ENCODE peak calls at places on chromosomes 2 and 18, in ten cellular contexts. One of them, this sample, is unnamed.

GRCh38 chr2:240622631-240623235 is 2.5 kb upstream of the GPR35 start:
- DNase-seq in stimulated activated CD8-positive, alpha-beta memory T cell treated with anti-CD3 and anti-CD28 coated beads, Interleukin-7, amount 100 ng/mL, for 1 hour: peak; percentile 19
- DNase-seq in NCI-H1092 treated with DMSO at 0.1 percent for 48 hours: no peak
- DNase-seq in activated gamma-delta T cell treated with anti-CD3 and anti-CD28 coated beads, Interleukin-2, amount 50 U/mL, for 16 hours: peak; percentile 46
- DNase-seq in iPS DF 6.9: no peak
- DNase-seq in psoas muscle: peak; percentile 14
- DNase-seq in A172: no peak
- DNase-seq in NCI-H2029: no peak
- DNase-seq in activated CD8-positive, alpha-beta memory T cell treated with anti-CD3 and anti-CD28 coated beads for 48 hours: no peak
- DNase-seq in Peyer's patch: peak; percentile 56
- DNase-seq in this sample: no peak

GRCh38 chr2:238475034-238475433 is 48.3 kb downstream of the ASB1 start:
- DNase-seq in activated CD8-positive, alpha-beta memory T cell treated with anti-CD3 and anti-CD28 coated beads for 48 hours: no peak
- DNase-seq in NCI-H2029: no peak
- DNase-seq in activated gamma-delta T cell treated with anti-CD3 and anti-CD28 coated beads, Interleukin-2, amount 50 U/mL, for 16 hours: no peak
- DNase-seq in NCI-H1092 treated with DMSO at 0.1 percent for 48 hours: no peak
- DNase-seq in psoas muscle: no peak
- DNase-seq in iPS DF 6.9: no peak
- DNase-seq in A172: no peak
- DNase-seq in stimulated activated CD8-positive, alpha-beta memory T cell treated with anti-CD3 and anti-CD28 coated beads, Interleukin-7, amount 100 ng/mL, for 1 hour: no peak
- DNase-seq in Peyer's patch: no peak
- DNase-seq in this sample: no peak

GRCh38 chr2:54545700-54546450 is 89.7 kb downstream of the SPTBN1 start:
- DNase-seq in iPS DF 6.9: no peak
- DNase-seq in NCI-H1092 treated with DMSO at 0.1 percent for 48 hours: no peak
- DNase-seq in stimulated activated CD8-positive, alpha-beta memory T cell treated with anti-CD3 and anti-CD28 coated beads, Interleukin-7, amount 100 ng/mL, for 1 hour: no peak
- DNase-seq in Peyer's patch: no peak
- DNase-seq in A172: peak; percentile 78
- DNase-seq in NCI-H2029: no peak
- DNase-seq in activated CD8-positive, alpha-beta memory T cell treated with anti-CD3 and anti-CD28 coated beads for 48 hours: no peak
- DNase-seq in activated gamma-delta T cell treated with anti-CD3 and anti-CD28 coated beads, Interleukin-2, amount 50 U/mL, for 16 hours: no peak
- DNase-seq in psoas muscle: no peak
- DNase-seq in this sample: no peak

GRCh38 chr2:128684523-128684922 is 365.9 kb upstream of the HS6ST1 start:
- DNase-seq in iPS DF 6.9: no peak
- DNase-seq in stimulated activated CD8-positive, alpha-beta memory T cell treated with anti-CD3 and anti-CD28 coated beads, Interleukin-7, amount 100 ng/mL, for 1 hour: no peak
- DNase-seq in psoas muscle: no peak
- DNase-seq in A172: no peak
- DNase-seq in Peyer's patch: no peak
- DNase-seq in activated CD8-positive, alpha-beta memory T cell treated with anti-CD3 and anti-CD28 coated beads for 48 hours: no peak
- DNase-seq in activated gamma-delta T cell treated with anti-CD3 and anti-CD28 coated beads, Interleukin-2, amount 50 U/mL, for 16 hours: no peak
- DNase-seq in NCI-H1092 treated with DMSO at 0.1 percent for 48 hours: no peak
- DNase-seq in NCI-H2029: no peak
- DNase-seq in this sample: peak; percentile 7

GRCh38 chr2:165293439-165294420 is 54.5 kb downstream of the SCN2A start:
- DNase-seq in Peyer's patch: no peak
- DNase-seq in NCI-H1092 treated with DMSO at 0.1 percent for 48 hours: peak; percentile 88
- DNase-seq in stimulated activated CD8-positive, alpha-beta memory T cell treated with anti-CD3 and anti-CD28 coated beads, Interleukin-7, amount 100 ng/mL, for 1 hour: peak; percentile 2
- DNase-seq in activated CD8-positive, alpha-beta memory T cell treated with anti-CD3 and anti-CD28 coated beads for 48 hours: no peak
- DNase-seq in iPS DF 6.9: peak; percentile 82
- DNase-seq in activated gamma-delta T cell treated with anti-CD3 and anti-CD28 coated beads, Interleukin-2, amount 50 U/mL, for 16 hours: peak; percentile 19
- DNase-seq in NCI-H2029: peak; percentile 94
- DNase-seq in psoas muscle: no peak
- DNase-seq in A172: peak; percentile 88
- DNase-seq in this sample: no peak

GRCh38 chr2:62972601-62973000 is 78.0 kb upstream of the OTX1 start:
- DNase-seq in NCI-H2029: no peak
- DNase-seq in NCI-H1092 treated with DMSO at 0.1 percent for 48 hours: no peak
- DNase-seq in activated gamma-delta T cell treated with anti-CD3 and anti-CD28 coated beads, Interleukin-2, amount 50 U/mL, for 16 hours: no peak
- DNase-seq in stimulated activated CD8-positive, alpha-beta memory T cell treated with anti-CD3 and anti-CD28 coated beads, Interleukin-7, amount 100 ng/mL, for 1 hour: no peak
- DNase-seq in A172: no peak
- DNase-seq in Peyer's patch: no peak
- DNase-seq in activated CD8-positive, alpha-beta memory T cell treated with anti-CD3 and anti-CD28 coated beads for 48 hours: no peak
- DNase-seq in iPS DF 6.9: no peak
- DNase-seq in psoas muscle: no peak
- DNase-seq in this sample: no peak

GRCh38 chr2:180122874-180123273 is 115.8 kb upstream of the CWC22 start:
- DNase-seq in NCI-H2029: no peak
- DNase-seq in activated gamma-delta T cell treated with anti-CD3 and anti-CD28 coated beads, Interleukin-2, amount 50 U/mL, for 16 hours: no peak
- DNase-seq in A172: no peak
- DNase-seq in Peyer's patch: no peak
- DNase-seq in iPS DF 6.9: no peak
- DNase-seq in activated CD8-positive, alpha-beta memory T cell treated with anti-CD3 and anti-CD28 coated beads for 48 hours: no peak
- DNase-seq in psoas muscle: no peak
- DNase-seq in NCI-H1092 treated with DMSO at 0.1 percent for 48 hours: no peak
- DNase-seq in stimulated activated CD8-positive, alpha-beta memory T cell treated with anti-CD3 and anti-CD28 coated beads, Interleukin-7, amount 100 ng/mL, for 1 hour: no peak
- DNase-seq in this sample: no peak

GRCh38 chr2:111676423-111676822 is 207.6 kb downstream of the ANAPC1 start:
- DNase-seq in activated gamma-delta T cell treated with anti-CD3 and anti-CD28 coated beads, Interleukin-2, amount 50 U/mL, for 16 hours: no peak
- DNase-seq in Peyer's patch: no peak
- DNase-seq in NCI-H2029: no peak
- DNase-seq in psoas muscle: no peak
- DNase-seq in NCI-H1092 treated with DMSO at 0.1 percent for 48 hours: no peak
- DNase-seq in iPS DF 6.9: no peak
- DNase-seq in activated CD8-positive, alpha-beta memory T cell treated with anti-CD3 and anti-CD28 coated beads for 48 hours: no peak
- DNase-seq in stimulated activated CD8-positive, alpha-beta memory T cell treated with anti-CD3 and anti-CD28 coated beads, Interleukin-7, amount 100 ng/mL, for 1 hour: no peak
- DNase-seq in A172: no peak
- DNase-seq in this sample: no peak

GRCh38 chr2:54077088-54077900 is 38.1 kb upstream of the ACYP2 start:
- DNase-seq in psoas muscle: no peak
- DNase-seq in NCI-H2029: no peak
- DNase-seq in Peyer's patch: no peak
- DNase-seq in activated gamma-delta T cell treated with anti-CD3 and anti-CD28 coated beads, Interleukin-2, amount 50 U/mL, for 16 hours: no peak
- DNase-seq in activated CD8-positive, alpha-beta memory T cell treated with anti-CD3 and anti-CD28 coated beads for 48 hours: no peak
- DNase-seq in NCI-H1092 treated with DMSO at 0.1 percent for 48 hours: no peak
- DNase-seq in iPS DF 6.9: no peak
- DNase-seq in A172: no peak
- DNase-seq in stimulated activated CD8-positive, alpha-beta memory T cell treated with anti-CD3 and anti-CD28 coated beads, Interleukin-7, amount 100 ng/mL, for 1 hour: no peak
- DNase-seq in this sample: no peak

GRCh38 chr2:234242446-234242810 is 191.9 kb downstream of the SPP2 start:
- DNase-seq in NCI-H1092 treated with DMSO at 0.1 percent for 48 hours: no peak
- DNase-seq in stimulated activated CD8-positive, alpha-beta memory T cell treated with anti-CD3 and anti-CD28 coated beads, Interleukin-7, amount 100 ng/mL, for 1 hour: no peak
- DNase-seq in Peyer's patch: no peak
- DNase-seq in activated CD8-positive, alpha-beta memory T cell treated with anti-CD3 and anti-CD28 coated beads for 48 hours: no peak
- DNase-seq in activated gamma-delta T cell treated with anti-CD3 and anti-CD28 coated beads, Interleukin-2, amount 50 U/mL, for 16 hours: no peak
- DNase-seq in psoas muscle: no peak
- DNase-seq in iPS DF 6.9: no peak
- DNase-seq in NCI-H2029: no peak
- DNase-seq in A172: no peak
- DNase-seq in this sample: no peak

GRCh38 chr2:218979846-218980738 is 4.9 kb downstream of the FEV start:
- DNase-seq in A172: peak; percentile 64
- DNase-seq in stimulated activated CD8-positive, alpha-beta memory T cell treated with anti-CD3 and anti-CD28 coated beads, Interleukin-7, amount 100 ng/mL, for 1 hour: peak; percentile 63
- DNase-seq in activated gamma-delta T cell treated with anti-CD3 and anti-CD28 coated beads, Interleukin-2, amount 50 U/mL, for 16 hours: peak; percentile 76
- DNase-seq in NCI-H1092 treated with DMSO at 0.1 percent for 48 hours: peak; percentile 74
- DNase-seq in iPS DF 6.9: no peak
- DNase-seq in NCI-H2029: peak; percentile 65
- DNase-seq in activated CD8-positive, alpha-beta memory T cell treated with anti-CD3 and anti-CD28 coated beads for 48 hours: peak; percentile 71
- DNase-seq in psoas muscle: peak; percentile 85
- DNase-seq in Peyer's patch: peak; percentile 92
- DNase-seq in this sample: peak; percentile 80

GRCh38 chr2:241953324-241953851 is 83.9 kb downstream of the RTP5 start:
- DNase-seq in iPS DF 6.9: no peak
- DNase-seq in NCI-H1092 treated with DMSO at 0.1 percent for 48 hours: no peak
- DNase-seq in NCI-H2029: no peak
- DNase-seq in activated CD8-positive, alpha-beta memory T cell treated with anti-CD3 and anti-CD28 coated beads for 48 hours: no peak
- DNase-seq in Peyer's patch: peak; percentile 30
- DNase-seq in psoas muscle: no peak
- DNase-seq in stimulated activated CD8-positive, alpha-beta memory T cell treated with anti-CD3 and anti-CD28 coated beads, Interleukin-7, amount 100 ng/mL, for 1 hour: no peak
- DNase-seq in A172: no peak
- DNase-seq in activated gamma-delta T cell treated with anti-CD3 and anti-CD28 coated beads, Interleukin-2, amount 50 U/mL, for 16 hours: no peak
- DNase-seq in this sample: no peak

GRCh38 chr2:152544626-152545025 is 172.6 kb downstream of the PRPF40A start:
- DNase-seq in NCI-H2029: no peak
- DNase-seq in iPS DF 6.9: no peak
- DNase-seq in Peyer's patch: no peak
- DNase-seq in activated gamma-delta T cell treated with anti-CD3 and anti-CD28 coated beads, Interleukin-2, amount 50 U/mL, for 16 hours: no peak
- DNase-seq in A172: no peak
- DNase-seq in activated CD8-positive, alpha-beta memory T cell treated with anti-CD3 and anti-CD28 coated beads for 48 hours: no peak
- DNase-seq in stimulated activated CD8-positive, alpha-beta memory T cell treated with anti-CD3 and anti-CD28 coated beads, Interleukin-7, amount 100 ng/mL, for 1 hour: no peak
- DNase-seq in NCI-H1092 treated with DMSO at 0.1 percent for 48 hours: no peak
- DNase-seq in psoas muscle: no peak
- DNase-seq in this sample: no peak

GRCh38 chr2:112721819-112722522 is 1.2 kb downstream of the NT5DC4 start:
- DNase-seq in NCI-H2029: no peak
- DNase-seq in activated gamma-delta T cell treated with anti-CD3 and anti-CD28 coated beads, Interleukin-2, amount 50 U/mL, for 16 hours: no peak
- DNase-seq in stimulated activated CD8-positive, alpha-beta memory T cell treated with anti-CD3 and anti-CD28 coated beads, Interleukin-7, amount 100 ng/mL, for 1 hour: no peak
- DNase-seq in A172: no peak
- DNase-seq in Peyer's patch: no peak
- DNase-seq in iPS DF 6.9: no peak
- DNase-seq in psoas muscle: no peak
- DNase-seq in NCI-H1092 treated with DMSO at 0.1 percent for 48 hours: no peak
- DNase-seq in activated CD8-positive, alpha-beta memory T cell treated with anti-CD3 and anti-CD28 coated beads for 48 hours: no peak
- DNase-seq in this sample: no peak

GRCh38 chr2:112121682-112122254 is 16.4 kb upstream of the FBLN7 start:
- DNase-seq in NCI-H1092 treated with DMSO at 0.1 percent for 48 hours: peak; percentile 7
- DNase-seq in Peyer's patch: no peak
- DNase-seq in activated gamma-delta T cell treated with anti-CD3 and anti-CD28 coated beads, Interleukin-2, amount 50 U/mL, for 16 hours: peak; percentile 18
- DNase-seq in activated CD8-positive, alpha-beta memory T cell treated with anti-CD3 and anti-CD28 coated beads for 48 hours: no peak
- DNase-seq in A172: peak; percentile 53
- DNase-seq in iPS DF 6.9: no peak
- DNase-seq in NCI-H2029: peak; percentile 17
- DNase-seq in stimulated activated CD8-positive, alpha-beta memory T cell treated with anti-CD3 and anti-CD28 coated beads, Interleukin-7, amount 100 ng/mL, for 1 hour: no peak
- DNase-seq in psoas muscle: no peak
- DNase-seq in this sample: no peak

GRCh38 chr2:218383892-218384519 is 1.9 kb downstream of the SLC11A1 start:
- DNase-seq in stimulated activated CD8-positive, alpha-beta memory T cell treated with anti-CD3 and anti-CD28 coated beads, Interleukin-7, amount 100 ng/mL, for 1 hour: no peak
- DNase-seq in iPS DF 6.9: no peak
- DNase-seq in Peyer's patch: no peak
- DNase-seq in NCI-H1092 treated with DMSO at 0.1 percent for 48 hours: no peak
- DNase-seq in activated CD8-positive, alpha-beta memory T cell treated with anti-CD3 and anti-CD28 coated beads for 48 hours: no peak
- DNase-seq in activated gamma-delta T cell treated with anti-CD3 and anti-CD28 coated beads, Interleukin-2, amount 50 U/mL, for 16 hours: no peak
- DNase-seq in A172: peak; percentile 66
- DNase-seq in NCI-H2029: no peak
- DNase-seq in psoas muscle: no peak
- DNase-seq in this sample: no peak

GRCh38 chr2:47012189-47012588 is 96.6 kb upstream of the MCFD2 start:
- DNase-seq in iPS DF 6.9: no peak
- DNase-seq in psoas muscle: no peak
- DNase-seq in activated gamma-delta T cell treated with anti-CD3 and anti-CD28 coated beads, Interleukin-2, amount 50 U/mL, for 16 hours: no peak
- DNase-seq in A172: no peak
- DNase-seq in stimulated activated CD8-positive, alpha-beta memory T cell treated with anti-CD3 and anti-CD28 coated beads, Interleukin-7, amount 100 ng/mL, for 1 hour: no peak
- DNase-seq in activated CD8-positive, alpha-beta memory T cell treated with anti-CD3 and anti-CD28 coated beads for 48 hours: no peak
- DNase-seq in NCI-H1092 treated with DMSO at 0.1 percent for 48 hours: no peak
- DNase-seq in NCI-H2029: no peak
- DNase-seq in Peyer's patch: no peak
- DNase-seq in this sample: no peak

GRCh38 chr2:32591669-32592463 is 36.0 kb upstream of the TTC27 start:
- DNase-seq in NCI-H2029: no peak
- DNase-seq in NCI-H1092 treated with DMSO at 0.1 percent for 48 hours: no peak
- DNase-seq in Peyer's patch: no peak
- DNase-seq in activated CD8-positive, alpha-beta memory T cell treated with anti-CD3 and anti-CD28 coated beads for 48 hours: no peak
- DNase-seq in A172: peak; percentile 6
- DNase-seq in activated gamma-delta T cell treated with anti-CD3 and anti-CD28 coated beads, Interleukin-2, amount 50 U/mL, for 16 hours: no peak
- DNase-seq in psoas muscle: no peak
- DNase-seq in iPS DF 6.9: no peak
- DNase-seq in stimulated activated CD8-positive, alpha-beta memory T cell treated with anti-CD3 and anti-CD28 coated beads, Interleukin-7, amount 100 ng/mL, for 1 hour: no peak
- DNase-seq in this sample: no peak

GRCh38 chr2:218981390-218982311 is 3.3 kb downstream of the FEV start:
- DNase-seq in stimulated activated CD8-positive, alpha-beta memory T cell treated with anti-CD3 and anti-CD28 coated beads, Interleukin-7, amount 100 ng/mL, for 1 hour: no peak
- DNase-seq in A172: no peak
- DNase-seq in psoas muscle: no peak
- DNase-seq in activated CD8-positive, alpha-beta memory T cell treated with anti-CD3 and anti-CD28 coated beads for 48 hours: no peak
- DNase-seq in activated gamma-delta T cell treated with anti-CD3 and anti-CD28 coated beads, Interleukin-2, amount 50 U/mL, for 16 hours: no peak
- DNase-seq in NCI-H1092 treated with DMSO at 0.1 percent for 48 hours: peak; percentile 20
- DNase-seq in Peyer's patch: peak; percentile 68
- DNase-seq in iPS DF 6.9: no peak
- DNase-seq in NCI-H2029: no peak
- DNase-seq in this sample: no peak

GRCh38 chr2:241963223-241963622 is 93.7 kb downstream of the RTP5 start:
- DNase-seq in activated CD8-positive, alpha-beta memory T cell treated with anti-CD3 and anti-CD28 coated beads for 48 hours: no peak
- DNase-seq in A172: no peak
- DNase-seq in NCI-H1092 treated with DMSO at 0.1 percent for 48 hours: no peak
- DNase-seq in activated gamma-delta T cell treated with anti-CD3 and anti-CD28 coated beads, Interleukin-2, amount 50 U/mL, for 16 hours: no peak
- DNase-seq in NCI-H2029: no peak
- DNase-seq in iPS DF 6.9: no peak
- DNase-seq in stimulated activated CD8-positive, alpha-beta memory T cell treated with anti-CD3 and anti-CD28 coated beads, Interleukin-7, amount 100 ng/mL, for 1 hour: no peak
- DNase-seq in Peyer's patch: no peak
- DNase-seq in psoas muscle: no peak
- DNase-seq in this sample: no peak

GRCh38 chr18:36366994-36367839 is 69.7 kb downstream of the FHOD3 start:
- DNase-seq in Peyer's patch: no peak
- DNase-seq in psoas muscle: peak; percentile 20
- DNase-seq in NCI-H2029: no peak
- DNase-seq in NCI-H1092 treated with DMSO at 0.1 percent for 48 hours: no peak
- DNase-seq in iPS DF 6.9: no peak
- DNase-seq in stimulated activated CD8-positive, alpha-beta memory T cell treated with anti-CD3 and anti-CD28 coated beads, Interleukin-7, amount 100 ng/mL, for 1 hour: no peak
- DNase-seq in A172: no peak
- DNase-seq in activated gamma-delta T cell treated with anti-CD3 and anti-CD28 coated beads, Interleukin-2, amount 50 U/mL, for 16 hours: no peak
- DNase-seq in activated CD8-positive, alpha-beta memory T cell treated with anti-CD3 and anti-CD28 coated beads for 48 hours: no peak
- DNase-seq in this sample: no peak

GRCh38 chr18:40056085-40056484 is 1898.9 kb upstream of the PIK3C3 start:
- DNase-seq in NCI-H1092 treated with DMSO at 0.1 percent for 48 hours: peak; percentile 84
- DNase-seq in A172: no peak
- DNase-seq in activated CD8-positive, alpha-beta memory T cell treated with anti-CD3 and anti-CD28 coated beads for 48 hours: no peak
- DNase-seq in iPS DF 6.9: no peak
- DNase-seq in Peyer's patch: no peak
- DNase-seq in stimulated activated CD8-positive, alpha-beta memory T cell treated with anti-CD3 and anti-CD28 coated beads, Interleukin-7, amount 100 ng/mL, for 1 hour: no peak
- DNase-seq in NCI-H2029: no peak
- DNase-seq in psoas muscle: no peak
- DNase-seq in activated gamma-delta T cell treated with anti-CD3 and anti-CD28 coated beads, Interleukin-2, amount 50 U/mL, for 16 hours: no peak
- DNase-seq in this sample: no peak

GRCh38 chr18:10739152-10739551 is 213.3 kb downstream of the NAPG start:
- DNase-seq in A172: no peak
- DNase-seq in stimulated activated CD8-positive, alpha-beta memory T cell treated with anti-CD3 and anti-CD28 coated beads, Interleukin-7, amount 100 ng/mL, for 1 hour: no peak
- DNase-seq in activated CD8-positive, alpha-beta memory T cell treated with anti-CD3 and anti-CD28 coated beads for 48 hours: no peak
- DNase-seq in iPS DF 6.9: no peak
- DNase-seq in activated gamma-delta T cell treated with anti-CD3 and anti-CD28 coated beads, Interleukin-2, amount 50 U/mL, for 16 hours: no peak
- DNase-seq in NCI-H2029: no peak
- DNase-seq in psoas muscle: no peak
- DNase-seq in NCI-H1092 treated with DMSO at 0.1 percent for 48 hours: no peak
- DNase-seq in Peyer's patch: no peak
- DNase-seq in this sample: no peak

GRCh38 chr2:50018938-50019337 is 864.6 kb upstream of the FSHR start:
- DNase-seq in stimulated activated CD8-positive, alpha-beta memory T cell treated with anti-CD3 and anti-CD28 coated beads, Interleukin-7, amount 100 ng/mL, for 1 hour: no peak
- DNase-seq in activated CD8-positive, alpha-beta memory T cell treated with anti-CD3 and anti-CD28 coated beads for 48 hours: no peak
- DNase-seq in Peyer's patch: no peak
- DNase-seq in iPS DF 6.9: no peak
- DNase-seq in activated gamma-delta T cell treated with anti-CD3 and anti-CD28 coated beads, Interleukin-2, amount 50 U/mL, for 16 hours: no peak
- DNase-seq in NCI-H1092 treated with DMSO at 0.1 percent for 48 hours: no peak
- DNase-seq in psoas muscle: no peak
- DNase-seq in A172: no peak
- DNase-seq in NCI-H2029: peak; percentile 54
- DNase-seq in this sample: no peak

GRCh38 chr18:36608107-36608506 is 220.7 kb downstream of the TPGS2 start:
- DNase-seq in psoas muscle: no peak
- DNase-seq in activated CD8-positive, alpha-beta memory T cell treated with anti-CD3 and anti-CD28 coated beads for 48 hours: no peak
- DNase-seq in A172: no peak
- DNase-seq in stimulated activated CD8-positive, alpha-beta memory T cell treated with anti-CD3 and anti-CD28 coated beads, Interleukin-7, amount 100 ng/mL, for 1 hour: no peak
- DNase-seq in activated gamma-delta T cell treated with anti-CD3 and anti-CD28 coated beads, Interleukin-2, amount 50 U/mL, for 16 hours: no peak
- DNase-seq in Peyer's patch: peak; percentile 77
- DNase-seq in NCI-H2029: no peak
- DNase-seq in NCI-H1092 treated with DMSO at 0.1 percent for 48 hours: no peak
- DNase-seq in iPS DF 6.9: no peak
- DNase-seq in this sample: no peak

GRCh38 chr2:5691659-5692529 is at the start of gene SOX11:
- DNase-seq in A172: peak; percentile 96
- DNase-seq in Peyer's patch: no peak
- DNase-seq in NCI-H2029: peak; percentile 67
- DNase-seq in iPS DF 6.9: no peak
- DNase-seq in NCI-H1092 treated with DMSO at 0.1 percent for 48 hours: peak; percentile 92
- DNase-seq in stimulated activated CD8-positive, alpha-beta memory T cell treated with anti-CD3 and anti-CD28 coated beads, Interleukin-7, amount 100 ng/mL, for 1 hour: no peak
- DNase-seq in activated CD8-positive, alpha-beta memory T cell treated with anti-CD3 and anti-CD28 coated beads for 48 hours: no peak
- DNase-seq in activated gamma-delta T cell treated with anti-CD3 and anti-CD28 coated beads, Interleukin-2, amount 50 U/mL, for 16 hours: no peak
- DNase-seq in psoas muscle: no peak
- DNase-seq in this sample: no peak

GRCh38 chr18:48813833-48814489 is 136.8 kb downstream of the SMAD7 start:
- DNase-seq in stimulated activated CD8-positive, alpha-beta memory T cell treated with anti-CD3 and anti-CD28 coated beads, Interleukin-7, amount 100 ng/mL, for 1 hour: no peak
- DNase-seq in psoas muscle: no peak
- DNase-seq in Peyer's patch: no peak
- DNase-seq in activated CD8-positive, alpha-beta memory T cell treated with anti-CD3 and anti-CD28 coated beads for 48 hours: no peak
- DNase-seq in A172: no peak
- DNase-seq in iPS DF 6.9: no peak
- DNase-seq in NCI-H1092 treated with DMSO at 0.1 percent for 48 hours: no peak
- DNase-seq in NCI-H2029: no peak
- DNase-seq in activated gamma-delta T cell treated with anti-CD3 and anti-CD28 coated beads, Interleukin-2, amount 50 U/mL, for 16 hours: no peak
- DNase-seq in this sample: peak; percentile 37

GRCh38 chr2:150783896-150784295 is 296.4 kb upstream of the RND3 start:
- DNase-seq in Peyer's patch: no peak
- DNase-seq in psoas muscle: no peak
- DNase-seq in NCI-H2029: no peak
- DNase-seq in activated gamma-delta T cell treated with anti-CD3 and anti-CD28 coated beads, Interleukin-2, amount 50 U/mL, for 16 hours: no peak
- DNase-seq in iPS DF 6.9: no peak
- DNase-seq in activated CD8-positive, alpha-beta memory T cell treated with anti-CD3 and anti-CD28 coated beads for 48 hours: no peak
- DNase-seq in stimulated activated CD8-positive, alpha-beta memory T cell treated with anti-CD3 and anti-CD28 coated beads, Interleukin-7, amount 100 ng/mL, for 1 hour: no peak
- DNase-seq in NCI-H1092 treated with DMSO at 0.1 percent for 48 hours: no peak
- DNase-seq in A172: no peak
- DNase-seq in this sample: no peak